ENCODE peak calls at places on chromosome 4, in eight cellular contexts. C, R, B, U, S, K, T and Y are unnamed samples. For H3K4me1, the result is how much of the 10 kb centered on the place peaks cover.

GRCh38 chr4:4625488-4625887 is 83.6 kb upstream of the STX18 start:
- DNase-seq in C (peak), R (no peak), B (no peak), U (no peak), S (peak), K (no peak), T (no peak), Y (no peak)

GRCh38 chr4:123564758-123565346 is 168.3 kb downstream of the SPRY1 start:
- DNase-seq in C (peak), R (peak), B (peak), U (peak), S (peak), K (no peak), T (peak), Y (peak)

GRCh38 chr4:68360570-68360969 is 10.7 kb upstream of the YTHDC1 start:
- DNase-seq in C (no peak), R (no peak), B (no peak), U (no peak), S (no peak), K (no peak), T (no peak), Y (no peak)

GRCh38 chr4:168598191-168598590 is 101.3 kb downstream of the PALLD start:
- DNase-seq in C (no peak), R (no peak), B (no peak), U (no peak), S (peak), K (no peak), T (no peak), Y (no peak)

GRCh38 chr4:77193511-77194236 is 36.7 kb downstream of the CCNG2 start:
- DNase-seq in C (no peak), R (no peak), B (peak), U (peak), S (no peak), K (peak), T (peak), Y (peak)

GRCh38 chr4:176360446-176360845 is 40.7 kb downstream of the SPCS3 start:
- DNase-seq in C (peak), R (no peak), B (no peak), U (no peak), S (peak), K (no peak), T (no peak), Y (no peak)

GRCh38 chr4:123811763-123812390 is 415.3 kb downstream of the SPRY1 start:
- DNase-seq in C (no peak), R (no peak), B (no peak), U (no peak), S (peak), K (no peak), T (no peak), Y (no peak)

GRCh38 chr4:36255575-36255974 is 11.3 kb upstream of the ARAP2 start:
- DNase-seq in C (no peak), R (no peak), B (no peak), U (peak), S (no peak), K (no peak), T (no peak), Y (peak)

GRCh38 chr4:76053730-76054129 is 17.9 kb upstream of the CXCL11 start:
- DNase-seq in C (no peak), R (no peak), B (peak), U (no peak), S (no peak), K (no peak), T (no peak), Y (no peak)

GRCh38 chr4:139641218-139641617 is 24.4 kb upstream of the MGST2 start:
- DNase-seq in C (peak), R (no peak), B (no peak), U (no peak), S (peak), K (no peak), T (no peak), Y (no peak)

GRCh38 chr4:78190595-78190994 is 133.5 kb downstream of the FRAS1 start:
- DNase-seq in C (no peak), R (no peak), B (no peak), U (no peak), S (no peak), K (no peak), T (no peak), Y (no peak)

GRCh38 chr4:147511005-147511660 is 30.2 kb downstream of the EDNRA start:
- DNase-seq in C (no peak), R (no peak), B (no peak), U (no peak), S (peak), K (no peak), T (no peak), Y (no peak)

GRCh38 chr4:73170518-73171198 is 87.9 kb downstream of the ANKRD17 start:
- DNase-seq in C (no peak), R (no peak), B (no peak), U (no peak), S (no peak), K (no peak), T (no peak), Y (no peak)

GRCh38 chr4:54005475-54005874 is 58.9 kb downstream of the CHIC2 start:
- DNase-seq in C (peak), R (no peak), B (no peak), U (no peak), S (peak), K (no peak), T (no peak), Y (no peak)

GRCh38 chr4:47933798-47934197 is 19.4 kb upstream of the NFXL1 start:
- DNase-seq in C (peak), R (peak), B (no peak), U (no peak), S (peak), K (no peak), T (no peak), Y (no peak)

GRCh38 chr4:104294811-104295210 is 199.9 kb downstream of the CXXC4 start:
- DNase-seq in C (no peak), R (no peak), B (no peak), U (no peak), S (no peak), K (no peak), T (no peak), Y (no peak)

GRCh38 chr4:60129740-60130139 is 1070.4 kb upstream of the ADGRL3 start:
- DNase-seq in C (no peak), R (no peak), B (no peak), U (no peak), S (no peak), K (no peak), T (no peak), Y (no peak)

GRCh38 chr4:95377511-95377910 is 171.3 kb downstream of the UNC5C start:
- DNase-seq in C (no peak), R (no peak), B (no peak), U (no peak), S (no peak), K (no peak), T (no peak), Y (no peak)

GRCh38 chr4:115272185-115272584 is 158.8 kb upstream of the NDST4 start:
- DNase-seq in C (no peak), R (no peak), B (no peak), U (no peak), S (no peak), K (no peak), T (no peak), Y (no peak)

GRCh38 chr4:1337376-1337831 is 9.6 kb upstream of the UVSSA start:
- DNase-seq in C (peak), R (no peak), B (no peak), U (no peak), S (peak), K (peak), T (no peak), Y (no peak)

GRCh38 chr4:121711263-121712000 is 14.7 kb upstream of the ANXA5 start:
- DNase-seq in C (peak), R (peak), B (peak), U (no peak), S (peak), K (peak), T (peak), Y (no peak)

GRCh38 chr4:19655666-19656065 is 596.0 kb upstream of the SLIT2 start:
- DNase-seq in C (no peak), R (no peak), B (no peak), U (no peak), S (no peak), K (no peak), T (no peak), Y (no peak)

GRCh38 chr4:145230726-145231125 is 50.3 kb upstream of the OTUD4 start:
- DNase-seq in C (peak), R (no peak), B (no peak), U (no peak), S (peak), K (no peak), T (no peak), Y (no peak)

GRCh38 chr4:127622621-127622922 is 10.2 kb upstream of the INTU start:
- DNase-seq in C (no peak), R (peak), B (peak), U (no peak), S (no peak), K (no peak), T (peak), Y (no peak)

GRCh38 chr4:16197842-16198241 is 28.4 kb downstream of the TAPT1 start:
- DNase-seq in C (no peak), R (peak), B (no peak), U (no peak), S (peak), K (no peak), T (no peak), Y (no peak)

GRCh38 chr4:54746228-54746627 is 88.5 kb downstream of the KIT start:
- DNase-seq in C (no peak), R (no peak), B (no peak), U (no peak), S (peak), K (no peak), T (peak), Y (no peak)

GRCh38 chr4:4693258-4693657 is 151.4 kb upstream of the STX18 start:
- DNase-seq in C (no peak), R (no peak), B (no peak), U (no peak), S (peak), K (no peak), T (no peak), Y (no peak)

GRCh38 chr4:26719954-26720552 is 136.2 kb downstream of the TBC1D19 start:
- DNase-seq in C (peak), R (peak), B (no peak), U (no peak), S (peak), K (no peak), T (no peak), Y (no peak)

GRCh38 chr4:33262809-33263208 is 2542.6 kb downstream of the PCDH7 start:
- DNase-seq in C (no peak), R (no peak), B (no peak), U (no peak), S (peak), K (no peak), T (no peak), Y (no peak)

GRCh38 chr4:71860643-71861042 is 76.8 kb upstream of the GC start:
- DNase-seq in C (no peak), R (no peak), B (no peak), U (no peak), S (no peak), K (no peak), T (no peak), Y (no peak)

GRCh38 chr4:155578726-155579385 is 87.8 kb upstream of the GUCY1A1 start:
- DNase-seq in C (no peak), R (no peak), B (no peak), U (no peak), S (peak), K (no peak), T (no peak), Y (no peak)

GRCh38 chr4:27790911-27791310 is 930.3 kb downstream of the STIM2 start:
- DNase-seq in C (peak), R (no peak), B (no peak), U (no peak), S (peak), K (no peak), T (no peak), Y (no peak)

GRCh38 chr4:153790962-153791551 is 2.2 kb upstream of the SFRP2 start:
- DNase-seq in C (no peak), R (no peak), B (peak), U (no peak), S (peak), K (no peak), T (peak), Y (no peak)

GRCh38 chr4:153788064-153788418 is 842 bp downstream of the SFRP2 start:
- DNase-seq in C (no peak), R (no peak), B (no peak), U (no peak), S (no peak), K (no peak), T (no peak), Y (no peak)

GRCh38 chr4:153789741-153790651 is 1.1 kb upstream of the SFRP2 start:
- DNase-seq in C (no peak), R (no peak), B (no peak), U (no peak), S (peak), K (no peak), T (no peak), Y (no peak)

GRCh38 chr4:153787156-153787555 is 1.7 kb downstream of the SFRP2 start:
- DNase-seq in C (no peak), R (no peak), B (no peak), U (no peak), S (no peak), K (no peak), T (no peak), Y (no peak)

GRCh38 chr4:153788419-153789276 is at the start of gene SFRP2:
- DNase-seq in C (no peak), R (peak), B (peak), U (no peak), S (peak), K (no peak), T (no peak), Y (no peak)
- H3K4me3 ChIP-seq in C (no peak), R (peak), B (no peak), U (no peak), S (peak), K (no peak), T (no peak), Y (peak)

GRCh38 chr4:8035371-8035780 is 95.7 kb upstream of the AFAP1 start:
- DNase-seq in C (peak), R (peak), B (no peak), U (no peak), S (no peak), K (no peak), T (peak), Y (no peak)
- H3K27ac ChIP-seq in C (no peak), R (no peak), B (no peak), U (no peak), S (no peak), K (no peak), T (peak), Y (no peak)

GRCh38 chr4:6734165-6734786 is 18.3 kb downstream of the BLOC1S4 start:
- DNase-seq in C (no peak), R (no peak), B (no peak), U (no peak), S (no peak), K (no peak), T (no peak), Y (no peak)
- H3K4me1 ChIP-seq in C (under half), R (under half), B (under half), U (under half), S (under half), K (under half), T (under half), Y (under half)

GRCh38 chr4:24794916-24795665 is at the start of gene SOD3:
- DNase-seq in C (peak), R (no peak), B (peak), U (no peak), S (peak), K (peak), T (peak), Y (no peak)

GRCh38 chr4:24792552-24792951 is 2.8 kb upstream of the SOD3 start:
- DNase-seq in C (no peak), R (no peak), B (no peak), U (no peak), S (no peak), K (no peak), T (no peak), Y (no peak)

GRCh38 chr4:24791043-24791442 is 4.3 kb upstream of the SOD3 start:
- DNase-seq in C (no peak), R (no peak), B (no peak), U (no peak), S (no peak), K (no peak), T (no peak), Y (no peak)

GRCh38 chr4:24794111-24794860 is 1.1 kb upstream of the SOD3 start:
- DNase-seq in C (peak), R (no peak), B (no peak), U (no peak), S (peak), K (no peak), T (no peak), Y (no peak)

DNA sequence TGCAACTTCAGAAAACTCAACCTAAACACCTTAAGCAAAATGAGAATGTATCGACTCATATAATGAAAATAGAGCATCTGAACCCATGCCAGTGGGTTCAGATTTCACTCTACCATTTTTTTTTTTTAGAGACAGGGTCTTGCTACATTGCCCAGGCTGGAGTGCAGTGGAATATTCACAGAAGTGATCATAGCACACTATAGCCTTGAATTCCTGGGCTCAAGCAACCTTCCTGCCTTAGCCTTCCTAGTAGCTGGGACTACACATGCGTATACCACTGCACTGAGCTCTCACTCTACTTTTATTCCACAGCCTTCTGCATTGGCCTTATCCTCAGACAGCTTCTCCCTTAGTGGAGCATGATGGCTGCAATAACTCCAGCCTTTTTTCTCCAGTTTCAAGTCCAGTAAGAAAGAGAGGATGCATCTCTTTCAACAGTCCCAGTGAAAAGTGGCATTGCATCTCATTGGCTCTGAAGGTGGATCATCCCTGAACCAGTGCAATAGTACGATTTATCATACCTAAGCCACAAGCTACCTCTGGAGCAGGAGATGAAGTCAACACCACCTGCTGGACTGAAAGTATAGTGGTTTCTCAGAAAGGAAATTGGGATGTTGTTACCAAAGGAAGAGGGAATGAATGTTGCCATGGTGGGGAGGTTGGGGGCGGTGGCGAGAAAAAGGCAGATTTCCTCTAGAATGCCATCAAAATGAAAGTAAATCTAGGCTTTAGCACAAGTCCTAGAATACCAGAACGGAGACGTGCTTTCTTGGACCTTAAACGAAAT is 2.0 kb upstream of the SOD3 start:
- DNase-seq in C (peak), R (no peak), B (no peak), U (no peak), S (peak), K (no peak), T (no peak), Y (no peak)
- H3K4me3 ChIP-seq in C (no peak), R (no peak), B (no peak), U (no peak), S (no peak), K (no peak), T (no peak), Y (no peak)

GRCh38 chr4:2714918-2715317 is 41.2 kb downstream of the TNIP2 start:
- DNase-seq in C (no peak), R (no peak), B (no peak), U (no peak), S (no peak), K (no peak), T (no peak), Y (no peak)
- H3K27ac ChIP-seq in C (no peak), R (no peak), B (peak), U (no peak), S (peak), K (peak), T (peak), Y (no peak)

DNA sequence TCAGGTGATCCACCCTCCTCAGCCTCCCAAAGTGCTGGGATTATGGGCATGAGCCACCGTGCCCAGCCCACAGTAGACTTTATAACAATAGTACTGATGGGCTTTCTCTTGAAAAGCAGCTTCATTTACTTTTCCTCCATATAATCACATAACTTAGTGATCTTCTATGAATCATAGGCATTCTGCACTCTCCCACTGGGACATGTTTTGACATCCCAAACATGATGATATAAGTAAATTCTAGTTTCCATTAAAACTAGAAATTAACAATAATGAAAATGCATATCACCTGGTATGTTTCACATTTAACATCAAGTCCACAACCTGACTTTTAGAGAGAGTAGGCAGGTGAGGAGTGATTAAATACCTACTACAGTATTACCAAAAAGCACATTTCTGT is 96.5 kb downstream of the CAMK2D start:
- DNase-seq in C (no peak), R (no peak), B (no peak), U (no peak), S (peak), K (no peak), T (no peak), Y (no peak)
- H3K4me1 ChIP-seq in C (under half), R (under half), B (under half), U (under half), S (under half), K (under half), T (under half), Y (under half)

GRCh38 chr4:156969136-156969535 is 2.5 kb downstream of the PDGFC start:
- DNase-seq in C (no peak), R (no peak), B (no peak), U (no peak), S (no peak), K (no peak), T (no peak), Y (no peak)
- H3K4me3 ChIP-seq in C (peak), R (peak), B (no peak), U (no peak), S (peak), K (no peak), T (no peak), Y (no peak)

GRCh38 chr4:80189581-80189955 is 7.7 kb upstream of the PRDM8 start:
- DNase-seq in C (no peak), R (no peak), B (no peak), U (no peak), S (no peak), K (no peak), T (no peak), Y (no peak)

GRCh38 chr4:80189956-80190671 is 7.2 kb upstream of the PRDM8 start:
- DNase-seq in C (peak), R (no peak), B (peak), U (no peak), S (peak), K (no peak), T (no peak), Y (no peak)

GRCh38 chr4:80187677-80188076 is 9.6 kb upstream of the PRDM8 start:
- DNase-seq in C (no peak), R (no peak), B (no peak), U (no peak), S (no peak), K (no peak), T (no peak), Y (no peak)

GRCh38 chr4:80188457-80188800 is 8.9 kb upstream of the PRDM8 start:
- DNase-seq in C (no peak), R (no peak), B (no peak), U (no peak), S (no peak), K (no peak), T (no peak), Y (no peak)

DNA sequence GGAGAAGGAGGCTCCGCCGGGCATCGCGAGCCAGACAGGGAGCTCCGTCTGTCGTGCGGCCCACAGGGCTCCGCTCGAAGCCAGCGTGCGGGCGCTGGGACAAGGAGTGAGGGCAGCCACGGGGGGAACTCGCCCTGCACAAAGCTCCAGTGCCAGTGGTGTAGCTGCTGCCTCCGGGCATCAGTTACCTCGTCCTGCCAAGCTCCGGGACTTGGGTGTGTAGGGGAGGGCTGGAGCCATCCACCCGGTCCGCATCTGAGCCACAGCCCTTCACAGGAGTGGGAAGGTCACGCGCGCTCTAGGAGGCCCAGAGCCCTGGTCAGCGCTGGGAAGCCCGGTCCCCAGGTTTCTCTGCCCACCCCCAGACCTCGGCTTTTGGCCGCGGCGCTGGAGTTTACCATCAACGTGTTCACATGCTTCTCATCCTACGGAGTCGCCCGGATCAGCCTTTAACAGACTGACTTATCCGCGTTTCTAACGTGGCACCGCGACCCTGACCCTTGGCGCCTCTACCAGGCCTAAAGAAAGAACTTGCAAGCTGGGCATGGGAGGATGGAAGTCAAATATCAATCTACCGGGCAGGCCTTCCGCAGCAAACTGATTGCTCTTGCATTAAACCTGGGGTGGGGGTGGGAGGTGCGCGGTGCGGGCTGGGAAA is 8.4 kb upstream of the PRDM8 start:
- DNase-seq in C (no peak), R (no peak), B (no peak), U (no peak), S (no peak), K (no peak), T (no peak), Y (no peak)
- H3K27ac ChIP-seq in C (peak), R (no peak), B (no peak), U (no peak), S (no peak), K (no peak), T (no peak), Y (no peak)